ENCODE peak calls at places on chromosomes 3 and 15, in nine cellular contexts. One of them, this sample, is unnamed.

GRCh38 chr3:156899951-156900350 is 73.8 kb downstream of the LEKR1 start:
- DNase-seq in mucosa of descending colon: no peak
- DNase-seq in stimulated activated CD8-positive, alpha-beta memory T cell treated with anti-CD3 and anti-CD28 coated beads, Interleukin-4, amount 100 ng/mL, for 1 hour: no peak
- DNase-seq in fibroblast of mammary gland: no peak
- DNase-seq in spleen: no peak
- DNase-seq in AML-193: no peak
- DNase-seq in AG10803: peak; percentile 73
- DNase-seq in Caki2: no peak
- DNase-seq in right atrium auricular region: no peak
- DNase-seq in this sample: no peak

GRCh38 chr3:63467392-63467791 is 185.1 kb upstream of the SNTN start:
- DNase-seq in mucosa of descending colon: no peak
- DNase-seq in stimulated activated CD8-positive, alpha-beta memory T cell treated with anti-CD3 and anti-CD28 coated beads, Interleukin-4, amount 100 ng/mL, for 1 hour: no peak
- DNase-seq in fibroblast of mammary gland: no peak
- DNase-seq in spleen: no peak
- DNase-seq in AML-193: no peak
- DNase-seq in AG10803: no peak
- DNase-seq in Caki2: no peak
- DNase-seq in right atrium auricular region: no peak
- DNase-seq in this sample: no peak

GRCh38 chr15:33310481-33311311 is at the start of gene RYR3:
- DNase-seq in mucosa of descending colon: peak; percentile 27
- DNase-seq in stimulated activated CD8-positive, alpha-beta memory T cell treated with anti-CD3 and anti-CD28 coated beads, Interleukin-4, amount 100 ng/mL, for 1 hour: no peak
- DNase-seq in fibroblast of mammary gland: peak; percentile 16
- DNase-seq in spleen: no peak
- DNase-seq in AML-193: no peak
- DNase-seq in AG10803: no peak
- DNase-seq in Caki2: peak; percentile 71
- DNase-seq in right atrium auricular region: no peak
- DNase-seq in this sample: no peak

GRCh38 chr15:55627730-55628368 is 39.7 kb upstream of the PYGO1 start:
- DNase-seq in mucosa of descending colon: no peak
- DNase-seq in stimulated activated CD8-positive, alpha-beta memory T cell treated with anti-CD3 and anti-CD28 coated beads, Interleukin-4, amount 100 ng/mL, for 1 hour: no peak
- DNase-seq in fibroblast of mammary gland: peak; percentile 96
- DNase-seq in spleen: no peak
- DNase-seq in AML-193: no peak
- DNase-seq in AG10803: peak; percentile 78
- DNase-seq in Caki2: peak; percentile 85
- DNase-seq in right atrium auricular region: no peak
- DNase-seq in this sample: peak; percentile 92

GRCh38 chr15:96337354-96337990 is 7.0 kb downstream of the NR2F2 start:
- DNase-seq in mucosa of descending colon: no peak
- DNase-seq in stimulated activated CD8-positive, alpha-beta memory T cell treated with anti-CD3 and anti-CD28 coated beads, Interleukin-4, amount 100 ng/mL, for 1 hour: no peak
- DNase-seq in fibroblast of mammary gland: peak; percentile 30
- DNase-seq in spleen: no peak
- DNase-seq in AML-193: no peak
- DNase-seq in AG10803: no peak
- DNase-seq in Caki2: no peak
- DNase-seq in right atrium auricular region: peak; percentile 50
- DNase-seq in this sample: no peak

GRCh38 chr3:129383292-129383860 is 45.1 kb downstream of the EFCAB12 start:
- DNase-seq in mucosa of descending colon: peak; percentile 49
- DNase-seq in stimulated activated CD8-positive, alpha-beta memory T cell treated with anti-CD3 and anti-CD28 coated beads, Interleukin-4, amount 100 ng/mL, for 1 hour: no peak
- DNase-seq in fibroblast of mammary gland: peak; percentile 71
- DNase-seq in spleen: no peak
- DNase-seq in AML-193: peak; percentile 73
- DNase-seq in AG10803: peak; percentile 48
- DNase-seq in Caki2: peak; percentile 40
- DNase-seq in right atrium auricular region: peak; percentile 62
- DNase-seq in this sample: peak; percentile 25

GRCh38 chr15:62957130-62957529 is 85.4 kb upstream of the TPM1 start:
- DNase-seq in mucosa of descending colon: no peak
- DNase-seq in stimulated activated CD8-positive, alpha-beta memory T cell treated with anti-CD3 and anti-CD28 coated beads, Interleukin-4, amount 100 ng/mL, for 1 hour: no peak
- DNase-seq in fibroblast of mammary gland: no peak
- DNase-seq in spleen: no peak
- DNase-seq in AML-193: no peak
- DNase-seq in AG10803: peak; percentile 41
- DNase-seq in Caki2: peak; percentile 33
- DNase-seq in right atrium auricular region: no peak
- DNase-seq in this sample: no peak

GRCh38 chr3:114582929-114583328 is 289.1 kb downstream of the TIGIT start:
- DNase-seq in mucosa of descending colon: no peak
- DNase-seq in stimulated activated CD8-positive, alpha-beta memory T cell treated with anti-CD3 and anti-CD28 coated beads, Interleukin-4, amount 100 ng/mL, for 1 hour: no peak
- DNase-seq in fibroblast of mammary gland: no peak
- DNase-seq in spleen: no peak
- DNase-seq in AML-193: no peak
- DNase-seq in AG10803: no peak
- DNase-seq in Caki2: no peak
- DNase-seq in right atrium auricular region: no peak
- DNase-seq in this sample: no peak

GRCh38 chr15:61661791-61662190 is 398.5 kb downstream of the VPS13C start:
- DNase-seq in mucosa of descending colon: no peak
- DNase-seq in stimulated activated CD8-positive, alpha-beta memory T cell treated with anti-CD3 and anti-CD28 coated beads, Interleukin-4, amount 100 ng/mL, for 1 hour: no peak
- DNase-seq in fibroblast of mammary gland: peak; percentile 67
- DNase-seq in spleen: no peak
- DNase-seq in AML-193: no peak
- DNase-seq in AG10803: peak; percentile 11
- DNase-seq in Caki2: no peak
- DNase-seq in right atrium auricular region: no peak
- DNase-seq in this sample: no peak

This sample was measured in kidney epithelial cell.